ENCODE peak calls at places on chromosomes 13 and 19, in five cellular contexts. G is K562, Z is HepG2, Y is GM12891, J is H1. P is an unnamed sample.
A peak's percentile ranks its signal among the peaks of the same experiment; 100 is the strongest.

GRCh38 chr19:29753190-29753933 is 38.3 kb upstream of the C19orf12 start:
- DNase-seq in G (peak; percentile 89), Z (no peak), Y (no peak), J (no peak), P (no peak)

GRCh38 chr19:55526216-55527196 is 10.4 kb downstream of the SBK2 start:
- DNase-seq in G (no peak), Z (peak; percentile 31), Y (no peak), J (no peak), P (no peak)

GRCh38 chr13:80840313-80840976 is 499.5 kb upstream of the SPRY2 start:
- DNase-seq in G (no peak), Z (no peak), Y (no peak), J (no peak), P (no peak)

GRCh38 chr19:19342086-19343015 is 21.7 kb downstream of the MAU2 start:
- DNase-seq in G (peak; percentile 87), Z (peak; percentile 44), Y (no peak), J (peak; percentile 71), P (peak; percentile 83)

GRCh38 chr13:24500977-24501376 is 11.6 kb downstream of the PARP4 start:
- DNase-seq in G (peak; percentile 9), Z (no peak), Y (no peak), J (no peak), P (no peak)

GRCh38 chr19:35869327-35870123 is 1.2 kb downstream of the APLP1 start:
- DNase-seq in G (peak; percentile 89), Z (peak; percentile 41), Y (peak; percentile 87), J (peak; percentile 82), P (peak; percentile 68)

GRCh38 chr13:27641711-27642502 is 20.2 kb downstream of the POLR1D start:
- DNase-seq in G (no peak), Z (peak; percentile 91), Y (no peak), J (no peak), P (no peak)

GRCh38 chr19:54162241-54162805 is 2.8 kb upstream of the LENG1 start:
- DNase-seq in G (peak; percentile 89), Z (no peak), Y (no peak), J (no peak), P (peak; percentile 59)

GRCh38 chr13:59793107-59793506 is 370.6 kb downstream of the DIAPH3 start:
- DNase-seq in G (no peak), Z (no peak), Y (no peak), J (peak; percentile 67), P (no peak)

GRCh38 chr13:109755997-109756396 is 30.4 kb downstream of the IRS2 start:
- DNase-seq in G (no peak), Z (no peak), Y (no peak), J (no peak), P (no peak)
- TF ChIP-seq POLR2A in G (no peak), Z (no peak), Y (no peak), J (no peak), P (no peak)

DNA sequence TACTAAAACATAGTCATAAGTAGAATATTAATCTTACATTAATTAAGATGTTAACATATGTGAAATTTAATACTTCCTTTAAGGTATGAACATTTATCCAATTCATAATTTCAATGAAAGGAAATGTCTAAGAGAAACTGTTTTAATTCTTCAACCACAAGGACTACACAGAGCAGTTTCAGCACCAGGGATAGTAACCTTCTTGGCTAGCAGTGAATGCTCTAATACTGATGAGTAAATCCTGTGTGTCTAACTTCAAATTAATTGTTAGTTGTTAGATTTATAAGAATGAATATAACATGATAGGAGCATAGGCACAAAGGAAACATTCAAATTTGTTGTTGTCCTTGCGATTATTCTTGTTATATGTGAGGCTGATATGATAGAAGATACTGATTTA is 15.6 kb upstream of the NBEA start:
- DNase-seq in G (no peak), Z (no peak), Y (no peak), J (no peak), P (no peak)
- TF ChIP-seq TAF1 in G (no peak), Z (no peak), Y (no peak), J (no peak), P (no peak)

DNA sequence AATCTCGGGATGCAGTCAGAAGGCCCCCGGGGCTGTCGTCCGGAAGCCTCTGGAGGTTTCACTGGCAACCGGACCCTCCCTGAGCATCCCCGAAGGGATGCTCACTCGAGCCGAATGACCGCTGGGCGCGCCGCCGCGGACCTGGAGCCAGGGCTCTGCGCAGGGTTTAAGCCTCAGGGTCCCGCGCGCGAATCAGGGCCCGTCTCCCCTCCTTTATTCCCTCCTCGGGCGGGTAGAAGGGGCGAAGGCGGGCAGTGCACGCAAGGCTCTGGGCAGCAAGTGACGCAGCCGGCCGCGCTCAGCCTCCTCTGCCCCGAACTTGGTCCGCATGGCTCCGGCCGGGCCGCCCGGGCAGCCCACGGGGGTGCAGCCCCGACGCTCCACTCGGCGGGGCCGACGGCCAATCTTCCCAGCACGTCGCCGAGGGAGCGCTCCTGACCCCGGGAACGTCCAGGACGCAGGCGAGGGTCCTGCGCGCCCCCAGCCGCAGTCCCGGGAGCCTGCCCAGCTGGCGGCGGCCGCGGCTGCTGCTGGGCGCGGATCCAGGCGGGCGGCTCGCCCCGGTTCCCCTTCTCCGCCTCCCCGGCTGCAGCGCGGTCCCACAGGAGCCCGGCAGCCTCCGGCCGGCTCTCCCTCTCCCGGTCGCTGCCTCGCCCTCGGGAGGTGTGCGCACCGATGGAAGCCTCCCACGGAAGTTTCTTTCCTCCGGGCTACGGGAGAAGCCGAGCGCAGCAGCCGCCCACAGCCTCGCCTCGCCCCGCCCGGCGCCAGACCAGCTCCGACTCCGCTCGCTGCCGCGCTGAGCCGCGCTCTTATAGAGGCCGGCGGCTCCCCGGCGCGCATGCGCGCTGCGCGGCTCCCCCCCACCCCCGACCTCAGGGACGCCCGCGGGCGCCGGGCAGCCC is at the start of gene SHISA2:
- DNase-seq in G (no peak), Z (no peak), Y (no peak), J (peak; percentile 43), P (peak; percentile 39)
- TF ChIP-seq POLR2AphosphoS5 in G (no peak), Z (no peak), Y (no peak), J (peak; percentile 96), P (no peak)

GRCh38 chr19:6372594-6373095 is at the start of gene ALKBH7:
- DNase-seq in G (peak; percentile 91), Z (peak; percentile 99), Y (peak; percentile 94), J (peak; percentile 97), P (peak; percentile 92)
- TF ChIP-seq POLR2A in G (peak; percentile 84), Z (peak; percentile 63), Y (no peak), J (no peak), P (peak; percentile 67)

GRCh38 chr13:44292545-44292944 is 81.1 kb upstream of the SERP2 start:
- DNase-seq in G (no peak), Z (no peak), Y (no peak), J (no peak), P (no peak)
- TF ChIP-seq TAF1 in G (no peak), Z (no peak), Y (no peak), J (no peak), P (no peak)

DNA sequence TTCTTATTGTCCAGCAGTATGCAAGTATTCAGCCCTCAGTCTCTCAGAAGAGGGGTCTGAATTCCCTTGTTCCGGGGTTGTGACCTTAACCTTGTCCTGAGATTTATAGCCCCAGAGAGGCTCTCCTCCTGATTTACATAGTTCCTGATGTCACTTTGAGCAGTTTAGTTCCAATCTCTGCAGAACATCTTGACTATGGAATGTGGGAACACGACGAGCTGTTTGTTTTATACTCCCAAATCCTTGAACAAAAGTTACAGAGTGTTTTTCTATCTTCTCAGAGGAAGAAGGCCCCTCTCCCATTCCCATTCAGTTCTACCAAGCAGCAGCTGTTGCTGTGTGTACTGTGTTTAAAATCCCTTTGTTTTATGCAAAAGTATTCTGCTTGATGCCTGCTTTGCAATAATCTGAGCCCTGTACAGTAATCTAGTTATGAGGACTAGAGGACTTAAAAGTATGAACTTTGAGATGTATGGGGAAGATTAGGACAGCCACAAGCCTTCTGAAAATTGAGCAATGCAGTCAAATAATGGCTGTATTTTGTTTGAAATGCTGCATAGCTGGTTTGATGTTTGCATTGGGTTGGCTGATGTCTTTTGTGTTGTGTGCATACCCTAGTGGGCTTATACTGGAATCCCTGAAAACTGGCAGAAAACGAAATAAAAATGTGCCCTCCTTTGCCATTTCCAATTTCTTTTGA is 74.7 kb downstream of the KL start:
- DNase-seq in G (no peak), Z (peak; percentile 89), Y (no peak), J (no peak), P (no peak)
- TF ChIP-seq POLR2AphosphoS5 in G (no peak), Z (no peak), Y (no peak), J (no peak), P (no peak)

DNA sequence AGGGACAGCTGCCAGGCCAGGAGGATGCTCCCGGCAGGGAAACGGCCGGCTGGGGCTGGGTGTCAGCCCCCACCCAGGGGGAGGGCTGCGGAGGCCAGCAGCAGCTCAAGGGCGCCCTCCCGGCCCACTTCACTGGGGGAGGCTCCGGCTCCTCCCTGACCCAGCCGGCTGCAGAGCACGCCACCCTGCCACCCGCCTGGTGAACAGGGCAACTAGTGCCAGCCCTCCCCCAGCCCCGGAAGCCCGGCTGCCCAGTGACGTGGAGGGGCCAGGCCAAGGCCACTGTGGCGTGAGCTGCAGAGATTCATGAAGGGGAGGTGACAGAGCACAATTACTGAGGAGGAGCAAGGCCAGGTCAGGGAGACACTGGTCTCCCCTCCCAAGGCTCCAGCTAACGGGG is 14.7 kb downstream of the REXO1 start:
- DNase-seq in G (no peak), Z (no peak), Y (no peak), J (no peak), P (no peak)
- TF ChIP-seq POLR2A in G (no peak), Z (no peak), Y (peak; percentile 11), J (no peak), P (no peak)